ENCODE peak calls at places on chromosome 5, in nine cellular contexts. B, C, M, F, U, S, Z, V and R are unnamed samples.

GRCh38 chr5:69364414-69364813 is 4.9 kb downstream of the AK6 start:
- DNase-seq in B (no peak), C (no peak), M (no peak), F (peak), U (peak), S (no peak), Z (peak), V (no peak), R (no peak)

GRCh38 chr5:59328801-59329296 is 564.7 kb downstream of the PDE4D start:
- DNase-seq in B (no peak), C (peak), M (no peak), F (peak), U (no peak), S (no peak), Z (peak), V (no peak), R (no peak)

GRCh38 chr5:90802695-90803317 is 244.2 kb downstream of the ADGRV1 start:
- DNase-seq in B (peak), C (no peak), M (no peak), F (peak), U (peak), S (peak), Z (peak), V (no peak), R (peak)

GRCh38 chr5:139392324-139392677 is 2.6 kb upstream of the MZB1 start:
- DNase-seq in B (no peak), C (no peak), M (no peak), F (no peak), U (no peak), S (no peak), Z (no peak), V (no peak), R (no peak)

GRCh38 chr5:42858031-42858643 is 46.4 kb upstream of the SELENOP start:
- DNase-seq in B (no peak), C (no peak), M (no peak), F (peak), U (no peak), S (no peak), Z (peak), V (no peak), R (no peak)

GRCh38 chr5:19266791-19267190 is 721.2 kb downstream of the CDH18 start:
- DNase-seq in B (no peak), C (no peak), M (no peak), F (no peak), U (peak), S (no peak), Z (no peak), V (no peak), R (no peak)

GRCh38 chr5:87340716-87341115 is 72.0 kb downstream of the CCNH start:
- DNase-seq in B (no peak), C (no peak), M (no peak), F (peak), U (no peak), S (no peak), Z (no peak), V (no peak), R (peak)

GRCh38 chr5:112869948-112870347 is 8.9 kb downstream of the SRP19 start:
- DNase-seq in B (no peak), C (no peak), M (no peak), F (no peak), U (no peak), S (no peak), Z (no peak), V (no peak), R (no peak)

GRCh38 chr5:141651728-141652105 is 499 bp upstream of the FCHSD1 start:
- DNase-seq in B (no peak), C (no peak), M (no peak), F (no peak), U (no peak), S (no peak), Z (no peak), V (no peak), R (no peak)

GRCh38 chr5:157258450-157258849 is 7.5 kb upstream of the CYFIP2 start:
- DNase-seq in B (no peak), C (no peak), M (no peak), F (no peak), U (no peak), S (no peak), Z (no peak), V (no peak), R (no peak)

GRCh38 chr5:96942078-96942477 is 6.2 kb downstream of the LNPEP start:
- DNase-seq in B (no peak), C (no peak), M (no peak), F (no peak), U (no peak), S (no peak), Z (no peak), V (no peak), R (no peak)

GRCh38 chr5:14628346-14628745 is 36.2 kb upstream of the OTULIN start:
- DNase-seq in B (peak), C (peak), M (no peak), F (peak), U (peak), S (peak), Z (peak), V (no peak), R (peak)

GRCh38 chr5:126234563-126235195 is 188.5 kb upstream of the GRAMD2B start:
- DNase-seq in B (peak), C (no peak), M (no peak), F (peak), U (peak), S (no peak), Z (peak), V (no peak), R (peak)

GRCh38 chr5:88480766-88481499 is 212.3 kb upstream of the TMEM161B start:
- DNase-seq in B (no peak), C (no peak), M (no peak), F (no peak), U (no peak), S (no peak), Z (peak), V (no peak), R (no peak)

GRCh38 chr5:54090495-54091084 is 219.8 kb downstream of the ARL15 start:
- DNase-seq in B (no peak), C (no peak), M (no peak), F (peak), U (no peak), S (no peak), Z (peak), V (no peak), R (no peak)

GRCh38 chr5:16852251-16853005 is 83.7 kb downstream of the MYO10 start:
- DNase-seq in B (no peak), C (no peak), M (no peak), F (no peak), U (no peak), S (no peak), Z (no peak), V (no peak), R (no peak)

GRCh38 chr5:175822225-175822624 is 49.2 kb upstream of the CPLX2 start:
- DNase-seq in B (no peak), C (no peak), M (no peak), F (no peak), U (no peak), S (no peak), Z (no peak), V (no peak), R (no peak)

GRCh38 chr5:138141734-138142133 is 2.5 kb upstream of the NME5 start:
- DNase-seq in B (no peak), C (no peak), M (no peak), F (no peak), U (no peak), S (no peak), Z (no peak), V (no peak), R (no peak)

GRCh38 chr5:65924366-65925093 is 1.8 kb upstream of the ERBIN start:
- DNase-seq in B (peak), C (no peak), M (no peak), F (no peak), U (peak), S (no peak), Z (no peak), V (no peak), R (peak)

GRCh38 chr5:128736567-128736966 is 198.5 kb upstream of the FBN2 start:
- DNase-seq in B (no peak), C (no peak), M (no peak), F (peak), U (no peak), S (no peak), Z (no peak), V (no peak), R (no peak)

GRCh38 chr5:167348980-167349379 is 942.5 kb upstream of the WWC1 start:
- DNase-seq in B (no peak), C (no peak), M (no peak), F (no peak), U (no peak), S (no peak), Z (no peak), V (no peak), R (no peak)

GRCh38 chr5:84718377-84718776 is 333.7 kb upstream of the EDIL3 start:
- DNase-seq in B (no peak), C (no peak), M (no peak), F (no peak), U (no peak), S (no peak), Z (no peak), V (no peak), R (no peak)

GRCh38 chr5:35087971-35088370 is 40.2 kb upstream of the AGXT2 start:
- DNase-seq in B (no peak), C (no peak), M (no peak), F (peak), U (no peak), S (no peak), Z (peak), V (no peak), R (no peak)

GRCh38 chr5:148844433-148845279 is 18.2 kb downstream of the ADRB2 start:
- DNase-seq in B (no peak), C (no peak), M (no peak), F (no peak), U (no peak), S (no peak), Z (no peak), V (no peak), R (no peak)
- TF ChIP-seq CTCF in B (no peak), C (no peak), M (no peak), F (no peak), U (peak), S (no peak), Z (no peak), V (no peak), R (no peak)

DNA sequence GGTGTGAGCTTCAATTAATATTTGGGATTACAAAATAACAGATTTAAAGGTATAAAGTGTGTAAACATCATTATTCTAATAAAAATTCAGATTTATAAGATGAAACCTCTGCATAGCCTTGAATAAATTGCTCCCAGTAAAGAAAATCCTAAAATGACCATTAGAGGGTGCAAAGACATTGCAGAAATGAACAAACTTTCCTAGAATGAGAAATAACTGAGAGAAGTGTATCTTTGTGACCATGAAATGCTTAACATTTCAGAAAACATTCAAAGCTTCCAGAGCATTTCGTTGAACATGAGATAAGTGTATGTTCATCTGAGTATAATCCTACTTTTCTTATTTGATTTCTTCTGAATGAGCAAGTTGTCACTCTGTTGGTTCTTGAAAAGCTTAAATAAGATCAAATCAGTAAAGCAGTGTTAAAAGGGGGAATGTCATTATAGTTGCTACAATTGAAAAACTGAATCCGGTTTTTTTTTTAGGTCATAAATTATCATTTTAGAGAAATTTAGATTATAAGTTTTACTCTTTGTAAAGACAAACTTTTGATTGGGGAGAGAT is 24.7 kb upstream of the NUDT12 start:
- DNase-seq in B (no peak), C (no peak), M (no peak), F (peak), U (no peak), S (no peak), Z (peak), V (no peak), R (no peak)
- TF ChIP-seq CTCF in B (peak), C (peak), M (peak), F (peak), U (peak), S (peak), Z (peak), V (peak), R (peak)

DNA sequence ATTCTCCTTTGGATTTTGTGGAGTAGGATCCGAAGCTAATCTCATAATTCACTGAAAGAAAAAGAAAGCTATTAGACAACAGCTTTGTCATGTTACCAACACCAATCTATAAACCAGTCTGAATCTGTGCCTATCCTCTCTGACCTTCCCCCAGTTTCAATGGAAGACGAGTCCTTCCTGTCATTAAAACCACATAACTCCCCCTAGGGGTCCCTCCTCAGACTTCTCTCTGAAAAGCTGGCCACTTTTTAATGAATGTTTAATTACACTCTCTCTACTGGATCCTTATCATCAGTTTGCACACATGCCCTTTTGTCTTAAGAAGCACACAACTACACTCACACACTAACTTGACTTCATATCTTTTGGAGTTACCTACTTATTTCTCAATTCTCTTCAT is 98.0 kb upstream of the TSLP start:
- DNase-seq in B (no peak), C (no peak), M (no peak), F (no peak), U (no peak), S (no peak), Z (no peak), V (no peak), R (no peak)
- TF ChIP-seq CTCF in B (no peak), C (no peak), M (no peak), F (no peak), U (no peak), S (no peak), Z (no peak), V (no peak), R (no peak)

GRCh38 chr5:119336262-119336661 is 19.6 kb upstream of the TNFAIP8 start:
- DNase-seq in B (no peak), C (no peak), M (no peak), F (no peak), U (peak), S (no peak), Z (no peak), V (no peak), R (no peak)

GRCh38 chr5:119333421-119333851 is 22.4 kb upstream of the TNFAIP8 start:
- DNase-seq in B (no peak), C (no peak), M (no peak), F (no peak), U (no peak), S (no peak), Z (no peak), V (no peak), R (no peak)

GRCh38 chr5:119336846-119337564 is 18.8 kb upstream of the TNFAIP8 start:
- DNase-seq in B (no peak), C (no peak), M (no peak), F (no peak), U (no peak), S (no peak), Z (no peak), V (no peak), R (no peak)

GRCh38 chr5:119332978-119333401 is 22.8 kb upstream of the TNFAIP8 start:
- DNase-seq in B (no peak), C (no peak), M (no peak), F (no peak), U (peak), S (no peak), Z (no peak), V (no peak), R (no peak)

GRCh38 chr5:119335261-119335677 is 20.6 kb upstream of the TNFAIP8 start:
- DNase-seq in B (no peak), C (no peak), M (no peak), F (no peak), U (no peak), S (no peak), Z (no peak), V (no peak), R (no peak)
- TF ChIP-seq CTCF in B (peak), C (no peak), M (no peak), F (no peak), U (no peak), S (no peak), Z (no peak), V (no peak), R (no peak)

GRCh38 chr5:179824745-179825112 is 4.0 kb downstream of the SQSTM1 start:
- DNase-seq in B (no peak), C (no peak), M (no peak), F (no peak), U (no peak), S (no peak), Z (no peak), V (no peak), R (no peak)

GRCh38 chr5:179828756-179829421 is 8.2 kb downstream of the SQSTM1 start:
- DNase-seq in B (no peak), C (no peak), M (no peak), F (no peak), U (no peak), S (no peak), Z (no peak), V (no peak), R (no peak)

GRCh38 chr5:179823937-179824744 is 3.4 kb downstream of the SQSTM1 start:
- DNase-seq in B (no peak), C (no peak), M (peak), F (no peak), U (no peak), S (no peak), Z (no peak), V (peak), R (no peak)

GRCh38 chr5:179827684-179828083 is 7.0 kb downstream of the SQSTM1 start:
- DNase-seq in B (no peak), C (no peak), M (peak), F (no peak), U (no peak), S (no peak), Z (no peak), V (peak), R (no peak)

DNA sequence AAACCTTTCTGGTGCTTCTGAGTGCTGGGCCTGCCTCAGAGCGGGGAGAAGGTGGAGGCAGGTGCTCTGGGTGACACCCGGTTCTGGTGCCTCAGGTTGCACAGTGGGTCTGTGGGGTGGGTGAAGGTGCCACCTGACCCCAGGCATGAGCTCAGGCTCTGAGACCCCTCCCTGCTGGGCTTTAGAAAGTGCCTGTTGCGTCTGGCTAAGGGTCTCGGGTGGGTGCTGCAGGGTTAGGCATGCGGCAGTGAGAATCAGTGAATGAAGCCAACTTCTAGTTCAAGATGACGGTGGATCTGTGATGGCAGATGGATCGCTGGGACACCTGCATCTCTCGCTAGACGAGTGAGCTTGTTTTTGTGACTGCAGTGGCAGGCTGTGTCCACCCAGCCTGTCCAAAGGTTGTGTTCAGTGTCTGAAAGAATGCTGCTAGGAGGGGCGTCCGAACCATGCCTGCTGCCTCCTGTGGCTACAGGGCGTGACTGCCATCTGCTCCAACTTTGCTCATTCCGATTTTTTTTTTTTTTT is 5.0 kb downstream of the SQSTM1 start:
- DNase-seq in B (no peak), C (no peak), M (no peak), F (no peak), U (no peak), S (peak), Z (no peak), V (no peak), R (no peak)
- TF ChIP-seq CTCF in B (peak), C (peak), M (no peak), F (no peak), U (no peak), S (no peak), Z (no peak), V (no peak), R (no peak)

DNA sequence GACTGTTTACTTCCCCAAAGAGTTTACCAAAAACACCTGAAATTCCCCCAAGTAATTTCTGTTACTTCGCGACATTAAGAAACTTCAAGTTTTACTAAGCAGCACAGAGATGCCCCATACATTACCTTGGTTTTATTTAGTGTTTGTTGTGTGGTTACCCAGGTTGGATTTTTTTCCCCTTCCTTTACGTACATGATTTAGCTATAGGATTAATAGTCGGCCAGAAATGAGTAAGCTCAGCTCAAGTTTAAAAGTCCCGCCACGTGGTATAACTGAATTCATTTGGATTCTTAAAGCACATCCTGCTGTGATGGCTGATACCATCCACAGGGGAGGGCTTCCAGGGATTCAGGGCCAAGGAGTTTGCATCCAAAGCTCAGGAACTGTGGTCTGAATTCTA is 75.9 kb downstream of the DAP start:
- DNase-seq in B (no peak), C (no peak), M (no peak), F (no peak), U (no peak), S (no peak), Z (no peak), V (no peak), R (peak)
- TF ChIP-seq CTCF in B (no peak), C (no peak), M (no peak), F (no peak), U (no peak), S (no peak), Z (no peak), V (no peak), R (no peak)

DNA sequence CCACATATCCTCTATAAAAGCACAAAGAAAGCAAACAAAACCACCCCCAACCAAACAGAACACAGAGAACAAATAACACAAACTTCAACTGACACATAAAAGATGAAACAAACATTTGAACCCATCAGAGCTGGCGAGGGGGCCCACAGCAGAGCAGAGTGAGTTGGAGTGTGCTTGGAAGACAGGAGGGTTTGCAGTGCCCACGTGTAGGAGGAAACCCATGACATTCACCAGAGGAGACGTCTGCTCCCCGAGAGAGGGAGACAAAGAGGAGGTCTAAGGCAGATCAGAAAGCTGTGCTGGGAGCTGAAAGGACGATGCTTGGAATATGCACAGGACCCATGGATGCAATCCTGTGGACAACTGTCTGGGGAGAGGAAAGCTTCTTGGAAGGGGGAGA is 27.0 kb downstream of the MRPL36 start:
- DNase-seq in B (no peak), C (no peak), M (no peak), F (peak), U (peak), S (peak), Z (peak), V (no peak), R (peak)
- TF ChIP-seq CTCF in B (peak), C (no peak), M (no peak), F (peak), U (peak), S (no peak), Z (peak), V (no peak), R (peak)

GRCh38 chr5:36888303-36888702 is 11.7 kb downstream of the NIPBL start:
- DNase-seq in B (no peak), C (no peak), M (no peak), F (no peak), U (no peak), S (no peak), Z (no peak), V (no peak), R (no peak)
- TF ChIP-seq CTCF in B (no peak), C (no peak), M (no peak), F (no peak), U (no peak), S (no peak), Z (no peak), V (no peak), R (no peak)